ENCODE peak calls at places on chromosomes 6 and 20, in five cellular contexts. I, O, W, Y and U are unnamed samples.

GRCh38 chr6:112109267-112109666 is 21.9 kb downstream of the FAM229B start:
- DNase-seq in I (no peak), O (no peak), W (no peak), Y (no peak), U (no peak)

GRCh38 chr6:151796842-151797530 is 10.5 kb upstream of the ESR1 start:
- DNase-seq in I (no peak), O (no peak), W (no peak), Y (no peak), U (no peak)

GRCh38 chr6:145633981-145634627 is 101.2 kb downstream of the EPM2A start:
- DNase-seq in I (peak; percentile 58), O (peak; percentile 87), W (peak; percentile 95), Y (peak; percentile 81), U (peak; percentile 86)

GRCh38 chr6:50724381-50725124 is 11.2 kb downstream of the TFAP2D start:
- DNase-seq in I (no peak), O (no peak), W (no peak), Y (no peak), U (no peak)

GRCh38 chr20:3101737-3102574 is 17.4 kb upstream of the AVP start:
- DNase-seq in I (no peak), O (no peak), W (no peak), Y (peak; percentile 63), U (no peak)

GRCh38 chr6:44667668-44668390 is 280.3 kb downstream of the CDC5L start:
- DNase-seq in I (no peak), O (no peak), W (peak; percentile 36), Y (peak; percentile 34), U (no peak)

GRCh38 chr6:107667790-107668189 is 156.3 kb downstream of the SCML4 start:
- DNase-seq in I (peak; percentile 32), O (no peak), W (no peak), Y (no peak), U (no peak)

GRCh38 chr6:70651326-70651905 is 16.3 kb upstream of the SMAP1 start:
- DNase-seq in I (no peak), O (no peak), W (no peak), Y (peak; percentile 43), U (no peak)

GRCh38 chr6:24859608-24860007 is 60.9 kb upstream of the ARMH2 start:
- DNase-seq in I (no peak), O (no peak), W (no peak), Y (no peak), U (no peak)

GRCh38 chr6:166318227-166318626 is 10.0 kb upstream of the PRR18 start:
- DNase-seq in I (no peak), O (no peak), W (no peak), Y (peak; percentile 8), U (no peak)

GRCh38 chr6:104908031-104908430 is 48.3 kb upstream of the HACE1 start:
- DNase-seq in I (no peak), O (no peak), W (no peak), Y (no peak), U (no peak)

GRCh38 chr20:41361757-41362747 is 4.6 kb downstream of the EMILIN3 start:
- DNase-seq in I (peak; percentile 50), O (no peak), W (no peak), Y (no peak), U (no peak)

GRCh38 chr6:163179061-163179460 is 235.5 kb upstream of the QKI start:
- DNase-seq in I (no peak), O (no peak), W (no peak), Y (no peak), U (no peak)

GRCh38 chr6:132812255-132812732 is 2.1 kb upstream of the RPS12 start:
- DNase-seq in I (no peak), O (no peak), W (no peak), Y (no peak), U (no peak)

GRCh38 chr6:15148356-15149058 is 97.4 kb upstream of the JARID2 start:
- DNase-seq in I (no peak), O (no peak), W (no peak), Y (no peak), U (no peak)

GRCh38 chr20:42701948-42702347 is 487.8 kb downstream of the PTPRT start:
- DNase-seq in I (no peak), O (no peak), W (no peak), Y (no peak), U (no peak)

GRCh38 chr6:31178143-31179041 is 7.9 kb upstream of the POU5F1 start:
- DNase-seq in I (no peak), O (no peak), W (no peak), Y (no peak), U (no peak)

GRCh38 chr20:3172126-3172932 is 1.0 kb downstream of the LZTS3 start:
- DNase-seq in I (no peak), O (no peak), W (no peak), Y (no peak), U (no peak)

GRCh38 chr6:39228111-39228971 is 934 bp downstream of the KCNK5 start:
- DNase-seq in I (no peak), O (no peak), W (no peak), Y (no peak), U (no peak)

GRCh38 chr20:59778615-59779200 is 154.7 kb downstream of the SYCP2 start:
- DNase-seq in I (no peak), O (no peak), W (no peak), Y (no peak), U (peak; percentile 21)

GRCh38 chr6:144482142-144482541 is 197.0 kb downstream of the UTRN start:
- DNase-seq in I (peak; percentile 43), O (peak; percentile 53), W (peak; percentile 57), Y (peak; percentile 75), U (peak; percentile 72)

GRCh38 chr20:13736792-13737191 is 47.9 kb downstream of the ESF1 start:
- DNase-seq in I (no peak), O (no peak), W (no peak), Y (no peak), U (no peak)

GRCh38 chr20:57585466-57586213 is 24.7 kb downstream of the PCK1 start:
- DNase-seq in I (no peak), O (no peak), W (no peak), Y (no peak), U (no peak)

GRCh38 chr20:57198359-57199072 is 67.9 kb downstream of the BMP7 start:
- DNase-seq in I (no peak), O (no peak), W (no peak), Y (no peak), U (no peak)

GRCh38 chr6:33419580-33420492 is at the start of gene SYNGAP1:
- DNase-seq in I (no peak), O (no peak), W (no peak), Y (peak; percentile 53), U (no peak)

GRCh38 chr6:42512498-42513042 is 51.3 kb upstream of the UBR2 start:
- DNase-seq in I (no peak), O (no peak), W (no peak), Y (no peak), U (no peak)

GRCh38 chr6:7087491-7087979 is 20.2 kb upstream of the RREB1 start:
- DNase-seq in I (no peak), O (no peak), W (no peak), Y (peak; percentile 48), U (no peak)

GRCh38 chr6:107561325-107561724 is 71.4 kb downstream of the SOBP start:
- DNase-seq in I (no peak), O (no peak), W (no peak), Y (no peak), U (no peak)

DNA sequence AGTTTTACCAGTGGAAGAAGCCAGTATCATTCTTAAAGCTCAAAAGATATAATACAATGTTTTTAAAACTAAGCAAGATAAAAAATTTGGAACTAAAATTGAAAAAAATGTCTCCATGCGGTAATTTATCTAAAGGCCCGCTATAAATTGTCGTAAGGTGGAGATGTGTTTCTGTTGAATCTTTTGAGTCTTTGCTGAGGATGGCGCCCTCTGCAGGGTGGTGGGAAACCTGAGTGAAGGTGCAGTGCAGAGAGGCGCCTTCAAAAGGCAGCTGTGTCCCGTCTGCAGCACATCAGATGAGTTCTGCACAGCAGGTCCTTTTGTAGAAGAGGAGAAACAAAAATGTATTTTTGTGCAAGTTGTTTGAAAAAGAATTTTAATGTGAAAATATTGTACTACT is 29.4 kb upstream of the KIF25 start:
- DNase-seq in I (no peak), O (no peak), W (peak; percentile 28), Y (no peak), U (no peak)
- TF ChIP-seq CTCF in I (no peak), O (peak; percentile 40), W (peak; percentile 60), Y (no peak), U (peak; percentile 40)

GRCh38 chr20:11920083-11920482 is 2.4 kb downstream of the BTBD3 start:
- DNase-seq in I (no peak), O (no peak), W (no peak), Y (no peak), U (no peak)

GRCh38 chr20:11918280-11918952 is 723 bp downstream of the BTBD3 start:
- DNase-seq in I (no peak), O (no peak), W (no peak), Y (no peak), U (no peak)

GRCh38 chr20:11919046-11919445 is 1.4 kb downstream of the BTBD3 start:
- DNase-seq in I (no peak), O (peak; percentile 47), W (no peak), Y (no peak), U (no peak)

GRCh38 chr20:11919571-11919970 is 1.9 kb downstream of the BTBD3 start:
- DNase-seq in I (no peak), O (no peak), W (no peak), Y (no peak), U (no peak)

DNA sequence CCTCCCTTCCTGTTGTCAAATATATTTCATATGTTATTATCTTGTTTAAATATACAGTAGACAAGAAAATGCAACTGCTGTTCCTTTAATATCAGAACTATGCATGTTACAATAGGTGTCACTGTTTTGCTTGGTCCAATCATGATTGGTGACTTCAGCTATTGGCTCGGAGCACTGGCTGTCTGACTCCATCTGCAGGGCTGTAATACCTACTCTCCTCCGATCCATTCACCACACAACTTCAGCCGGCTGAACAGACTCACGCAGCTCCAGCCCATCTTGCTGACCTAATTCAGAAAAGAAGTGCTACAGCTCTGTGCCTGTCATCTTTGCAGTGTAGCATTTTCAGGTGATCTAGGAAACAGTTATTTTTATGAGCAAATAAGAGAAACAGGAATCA is at the start of gene BTBD3:
- DNase-seq in I (peak; percentile 19), O (peak; percentile 67), W (no peak), Y (no peak), U (no peak)
- TF ChIP-seq CTCF in I (no peak), O (peak; percentile 24), W (no peak), Y (no peak), U (no peak)

GRCh38 chr6:54377776-54378175 is 69.5 kb downstream of the TINAG start:
- DNase-seq in I (no peak), O (no peak), W (no peak), Y (no peak), U (no peak)
- TF ChIP-seq CTCF in I (no peak), O (no peak), W (no peak), Y (no peak), U (no peak)

DNA sequence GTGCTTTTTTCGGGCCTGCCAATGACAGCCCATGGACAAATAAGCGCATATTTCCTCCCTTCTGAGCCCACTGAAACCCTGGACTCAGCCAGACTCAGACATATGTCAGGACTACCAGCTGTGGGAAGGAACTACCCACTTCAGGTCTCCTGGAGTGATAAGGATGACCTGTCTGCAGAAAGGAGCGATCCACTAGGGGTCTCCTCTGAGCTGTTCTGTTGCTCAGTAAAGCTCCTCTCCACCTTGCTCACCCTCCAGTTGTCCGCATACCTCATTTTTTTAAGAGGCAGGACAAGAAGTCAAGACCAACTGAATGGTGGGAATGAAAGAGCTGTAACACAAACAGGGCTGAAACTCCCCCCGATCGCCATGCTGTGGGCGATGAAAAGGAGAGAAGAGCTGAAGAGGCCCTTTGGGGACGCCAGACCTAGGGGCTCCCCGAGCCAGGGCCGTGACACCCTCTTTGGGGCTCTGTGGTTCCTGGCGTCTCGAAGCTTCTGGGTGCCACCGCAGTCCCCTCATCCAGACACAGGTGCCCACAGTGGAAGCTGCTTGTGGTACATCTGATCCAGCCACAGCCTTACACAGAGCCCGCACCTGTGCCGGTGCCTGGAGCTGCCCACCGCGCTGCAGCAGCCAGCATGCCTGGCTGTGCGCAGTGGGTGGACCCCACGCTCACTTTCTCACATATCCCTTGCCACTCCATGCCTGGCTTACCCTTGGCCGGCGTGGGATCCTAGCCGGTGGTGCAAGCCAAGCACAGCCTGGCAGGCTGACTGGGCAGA is 68.8 kb downstream of the EYS start:
- DNase-seq in I (no peak), O (no peak), W (peak; percentile 9), Y (no peak), U (no peak)
- TF ChIP-seq CTCF in I (no peak), O (peak; percentile 23), W (peak; percentile 51), Y (no peak), U (no peak)